ENCODE peak calls at places on chromosomes 6 and 20, in six cellular contexts. V is Caco-2, A is bronchial epithelial cell, O is right lobe of liver, N is ovary, S is lower lobe of right lung. T is an unnamed sample.

GRCh38 chr6:7201732-7202541 is 94.2 kb downstream of the RREB1 start:
- DNase-seq in A (no peak), S (peak), O (no peak), V (no peak), N (no peak), T (no peak)

GRCh38 chr6:16326971-16327776 is 88.8 kb downstream of the GMPR start:
- DNase-seq in N (no peak), A (no peak), O (peak), S (no peak), V (no peak), T (no peak)

GRCh38 chr6:7424967-7425807 is 35.6 kb downstream of the RIOK1 start:
- DNase-seq in V (peak), O (no peak), N (no peak), A (peak), S (no peak), T (no peak)

GRCh38 chr6:34447381-34447780 is 18.5 kb upstream of the PACSIN1 start:
- DNase-seq in V (no peak), S (no peak), O (no peak), N (no peak), A (no peak), T (no peak)

GRCh38 chr6:74932214-74932923 is 273.5 kb downstream of the COL12A1 start:
- DNase-seq in V (no peak), S (no peak), N (no peak), O (no peak), A (no peak), T (no peak)

GRCh38 chr20:3797592-3798404 is 1.7 kb downstream of the CDC25B start:
- DNase-seq in A (no peak), N (no peak), O (no peak), V (no peak), S (peak), T (no peak)

GRCh38 chr6:37689356-37689755 is 8.3 kb downstream of the MDGA1 start:
- DNase-seq in A (no peak), N (no peak), V (no peak), S (no peak), O (no peak), T (no peak)

GRCh38 chr6:149190228-149190831 is 127.2 kb upstream of the TAB2 start:
- DNase-seq in A (peak), S (peak), V (peak), N (no peak), O (peak), T (peak)

GRCh38 chr6:34791842-34792604 is at the start of gene BLTP3A:
- DNase-seq in O (peak), N (peak), S (peak), A (no peak), V (peak), T (peak)

GRCh38 chr6:8000080-8001035 is 63.8 kb downstream of the BLOC1S5 start:
- DNase-seq in A (no peak), N (no peak), V (no peak), O (no peak), S (no peak), T (no peak)

GRCh38 chr20:12414446-12415274 is 497.0 kb downstream of the BTBD3 start:
- DNase-seq in O (no peak), V (no peak), A (peak), S (no peak), N (no peak), T (no peak)

GRCh38 chr6:164185342-164185920 is 770.9 kb downstream of the QKI start:
- DNase-seq in V (no peak), N (no peak), A (no peak), O (no peak), S (no peak), T (no peak)

GRCh38 chr6:139600313-139600712 is 225.9 kb upstream of the CITED2 start:
- DNase-seq in N (no peak), A (no peak), V (no peak), S (no peak), O (no peak), T (no peak)

GRCh38 chr6:11275598-11275997 is 43.1 kb upstream of the NEDD9 start:
- DNase-seq in S (no peak), V (peak), A (peak), N (no peak), O (no peak), T (no peak)

GRCh38 chr6:84764332-84765049 is at the start of gene TBX18:
- DNase-seq in A (peak), N (peak), O (peak), V (no peak), S (peak), T (peak)

GRCh38 chr6:126280287-126280686 is 59.6 kb upstream of the CENPW start:
- DNase-seq in A (no peak), N (no peak), O (no peak), S (no peak), V (no peak), T (no peak)

GRCh38 chr6:150535818-150536220 is 63.9 kb upstream of the PLEKHG1 start:
- DNase-seq in S (no peak), V (no peak), O (no peak), N (no peak), A (no peak), T (no peak)

GRCh38 chr20:40073535-40074111 is 615.4 kb downstream of the MAFB start:
- DNase-seq in S (no peak), A (no peak), O (no peak), V (no peak), N (no peak), T (peak)

GRCh38 chr6:14763616-14764015 is 482.3 kb upstream of the JARID2 start:
- DNase-seq in N (no peak), S (no peak), A (no peak), O (no peak), V (no peak), T (no peak)

GRCh38 chr6:157072128-157072527 is 251.2 kb downstream of the TMEM242 start:
- DNase-seq in O (no peak), V (no peak), A (no peak), S (no peak), N (no peak), T (no peak)

GRCh38 chr6:46993846-46994245 is 48.3 kb downstream of the ADGRF1 start:
- DNase-seq in O (no peak), S (no peak), N (no peak), A (peak), V (no peak), T (peak)

GRCh38 chr20:10958279-10958678 is 284.5 kb upstream of the JAG1 start:
- DNase-seq in A (no peak), S (no peak), O (no peak), V (no peak), N (no peak), T (no peak)

GRCh38 chr6:36735110-36735971 is 37.7 kb downstream of the RAB44 start:
- DNase-seq in A (peak), V (no peak), O (peak), N (peak), S (peak), T (peak)

GRCh38 chr6:1611322-1611571 is 1.5 kb downstream of the FOXC1 start:
- DNase-seq in O (no peak), S (no peak), N (no peak), A (no peak), V (no peak), T (no peak)

GRCh38 chr6:1611572-1612385 is 2.1 kb downstream of the FOXC1 start:
- DNase-seq in N (no peak), V (peak), O (no peak), S (no peak), A (peak), T (no peak)

GRCh38 chr6:1613631-1614447 is 4.1 kb downstream of the FOXC1 start:
- DNase-seq in A (peak), N (no peak), O (peak), V (peak), S (no peak), T (no peak)

GRCh38 chr6:1612902-1613301 is 3.2 kb downstream of the FOXC1 start:
- DNase-seq in A (peak), O (no peak), S (no peak), V (no peak), N (no peak), T (no peak)

GRCh38 chr6:1612386-1612893 is 2.7 kb downstream of the FOXC1 start:
- DNase-seq in A (no peak), V (no peak), S (no peak), N (no peak), O (no peak), T (no peak)
- H3K4me3 ChIP-seq in A (peak), V (peak), S (peak), N (peak), O (peak), T (peak)

GRCh38 chr6:72524011-72524645 is 97.7 kb upstream of the KCNQ5 start:
- DNase-seq in A (peak), V (no peak), S (no peak), O (no peak), N (no peak), T (no peak)

GRCh38 chr6:72525821-72526550 is 95.9 kb upstream of the KCNQ5 start:
- DNase-seq in O (no peak), S (no peak), A (no peak), N (no peak), V (no peak), T (peak)

GRCh38 chr6:72519871-72520270 is 102.0 kb upstream of the KCNQ5 start:
- DNase-seq in A (no peak), O (no peak), S (no peak), V (no peak), N (no peak), T (no peak)

GRCh38 chr6:72521684-72522083 is 100.2 kb upstream of the KCNQ5 start:
- DNase-seq in V (no peak), N (no peak), O (no peak), A (no peak), S (no peak), T (no peak)

DNA sequence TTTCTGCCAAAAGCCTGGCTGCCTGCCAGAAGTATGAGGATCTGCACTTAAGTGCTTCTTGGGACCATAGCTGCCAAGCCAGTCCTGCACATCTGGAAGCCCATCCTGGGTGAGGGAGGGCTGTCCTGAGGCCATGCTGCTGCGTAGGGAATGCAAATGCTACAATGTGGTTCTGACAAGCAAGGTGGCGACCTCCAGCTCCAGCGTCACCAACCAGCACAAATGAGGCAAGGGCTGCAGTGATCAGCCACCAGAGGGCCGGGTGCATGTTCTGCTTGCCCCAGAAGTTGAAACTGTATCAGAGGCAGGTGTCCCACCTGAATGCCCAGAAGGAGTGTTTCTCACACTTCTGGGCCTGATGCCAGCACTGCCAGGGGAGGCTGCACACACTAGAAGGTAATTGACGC is 99.1 kb upstream of the KCNQ5 start:
- DNase-seq in A (peak), O (no peak), V (peak), N (no peak), S (no peak), T (no peak)
- TF ChIP-seq CTCF in A (peak), O (no peak), V (peak), N (no peak), S (no peak), T (no peak)

GRCh38 chr6:93337772-93338394 is 81.5 kb downstream of the EPHA7 start:
- DNase-seq in S (no peak), V (no peak), A (no peak), O (no peak), N (no peak), T (no peak)
- H3K4me3 ChIP-seq in S (no peak), V (no peak), A (no peak), O (no peak), N (no peak), T (no peak)

GRCh38 chr20:34190679-34191090 is 50.5 kb upstream of the ASIP start:
- DNase-seq in A (peak), N (peak), S (peak), O (peak), V (peak), T (peak)
- TF ChIP-seq CTCF in A (peak), N (peak), S (peak), O (peak), V (peak), T (peak)